ENCODE peak calls at places on chromosome 7, in seven cellular contexts. A is trophoblast cell, B is heart right ventricle, Y is HepG2, W is body of pancreas, K is uterus, D is tibial artery. G is an unnamed sample.
A peak's percentile ranks its signal among the peaks of the same experiment; 100 is the strongest.

GRCh38 chr7:95905165-95905564 is 132.8 kb downstream of the DYNC1I1 start:
- DNase-seq in A (peak; percentile 13), B (no peak), Y (no peak), W (no peak), K (no peak), D (no peak), G (no peak)

GRCh38 chr7:80357530-80357929 is 154.3 kb downstream of the GNAT3 start:
- DNase-seq in A (no peak), B (no peak), Y (no peak), W (no peak), K (no peak), D (no peak), G (no peak)

GRCh38 chr7:71539615-71540014 is 407.7 kb downstream of the GALNT17 start:
- DNase-seq in A (no peak), B (no peak), Y (no peak), W (no peak), K (no peak), D (no peak), G (no peak)

GRCh38 chr7:1670894-1671875 is 1.1 kb downstream of the ELFN1 start:
- DNase-seq in A (no peak), B (no peak), Y (no peak), W (peak; percentile 8), K (peak; percentile 6), D (peak; percentile 3), G (no peak)

GRCh38 chr7:92547579-92547978 is 19.0 kb downstream of the RBM48 start:
- DNase-seq in A (no peak), B (peak; percentile 55), Y (no peak), W (no peak), K (no peak), D (no peak), G (no peak)

GRCh38 chr7:156919132-156919713 is 26.2 kb upstream of the LMBR1 start:
- DNase-seq in A (no peak), B (no peak), Y (no peak), W (peak; percentile 58), K (no peak), D (no peak), G (no peak)

GRCh38 chr7:90326500-90326899 is 5.4 kb upstream of the FAM237B start:
- DNase-seq in A (no peak), B (no peak), Y (no peak), W (no peak), K (no peak), D (no peak), G (no peak)

GRCh38 chr7:539731-540411 is 20.2 kb upstream of the PDGFA start:
- DNase-seq in A (peak; percentile 19), B (no peak), Y (peak; percentile 90), W (peak; percentile 67), K (no peak), D (no peak), G (no peak)

DNA sequence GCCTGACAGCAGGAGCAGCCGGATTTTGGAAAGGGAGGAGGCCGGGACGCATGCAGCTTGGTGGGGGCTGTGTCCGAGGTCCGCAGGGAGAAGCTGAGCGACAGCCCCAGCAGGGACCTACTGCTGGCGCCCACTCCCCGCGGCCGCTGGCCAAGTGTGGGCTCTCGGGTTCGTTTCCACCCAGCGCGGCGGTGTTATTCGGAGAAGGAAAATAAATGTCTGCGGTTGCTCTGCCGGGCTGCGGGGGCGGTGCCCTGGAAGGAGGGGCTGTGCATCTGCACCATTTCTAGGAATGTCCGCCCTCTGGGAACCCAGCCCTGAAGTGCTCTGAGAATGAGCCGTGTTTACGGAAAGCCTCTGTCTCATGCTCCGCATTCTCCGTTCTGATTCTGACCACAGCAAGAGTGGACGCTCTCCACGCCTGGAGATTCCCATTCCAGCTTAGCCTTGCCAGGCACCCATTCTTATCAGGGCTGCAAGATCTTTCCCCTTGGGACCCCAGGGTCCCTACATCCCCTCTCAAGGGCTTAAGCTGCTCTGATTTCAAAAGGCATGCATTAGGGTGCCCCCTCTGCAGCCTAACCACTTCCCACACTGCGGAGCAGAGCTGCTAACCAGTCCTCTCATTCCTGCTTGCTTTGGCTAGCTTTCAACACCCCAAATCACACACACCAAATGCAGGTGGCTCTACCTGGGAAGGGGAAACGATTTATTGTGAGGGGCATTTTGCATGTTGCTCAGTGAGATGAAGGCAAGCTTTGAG is 256.6 kb upstream of the GLI3 start:
- DNase-seq in A (peak; percentile 79), B (peak; percentile 64), Y (no peak), W (peak; percentile 41), K (peak; percentile 82), D (peak; percentile 80), G (no peak)
- H3K4me3 ChIP-seq in A (peak overlapping the region; percentile 11), B (peak overlapping the region; percentile 51), Y (no peak overlapping the region), W (no peak overlapping the region), K (peak overlapping the region; percentile 41), D (peak overlapping the region; percentile 47), G (no peak overlapping the region)

GRCh38 chr7:6251653-6252052 is 20.8 kb downstream of the CYTH3 start:
- DNase-seq in A (no peak), B (no peak), Y (no peak), W (no peak), K (no peak), D (no peak), G (no peak)
- H3K4me1 ChIP-seq in A (peaks cover 9% of the 10 kb centered on the region), B (peaks cover 61% of the 10 kb centered on the region), Y (peaks cover 24% of the 10 kb centered on the region), W (no peaks in the 10 kb centered on the region), K (peaks cover 7% of the 10 kb centered on the region), D (peaks cover 89% of the 10 kb centered on the region), G (peaks cover 6% of the 10 kb centered on the region)

GRCh38 chr7:19107142-19107391 is 10.4 kb downstream of the TWIST1 start:
- DNase-seq in A (no peak), B (no peak), Y (no peak), W (no peak), K (no peak), D (no peak), G (no peak)
- H3K4me3 ChIP-seq in A (no peak overlapping the region), B (peak overlapping the region; percentile 44), Y (no peak overlapping the region), W (no peak overlapping the region), K (peak overlapping the region; percentile 39), D (peak overlapping the region; percentile 49), G (no peak overlapping the region)

GRCh38 chr7:69691734-69692133 is 93.5 kb downstream of the AUTS2 start:
- DNase-seq in A (no peak), B (no peak), Y (no peak), W (no peak), K (no peak), D (no peak), G (no peak)
- H3K4me1 ChIP-seq in A (no peaks in the 10 kb centered on the region), B (no peaks in the 10 kb centered on the region), Y (no peaks in the 10 kb centered on the region), W (no peaks in the 10 kb centered on the region), K (no peaks in the 10 kb centered on the region), D (no peaks in the 10 kb centered on the region), G (peaks cover 9% of the 10 kb centered on the region)

GRCh38 chr7:101936612-101937231 is 119.3 kb downstream of the CUX1 start:
- DNase-seq in A (no peak), B (no peak), Y (no peak), W (no peak), K (peak; percentile 69), D (peak; percentile 30), G (no peak)

GRCh38 chr7:101935521-101936141 is 118.2 kb downstream of the CUX1 start:
- DNase-seq in A (no peak), B (peak; percentile 67), Y (no peak), W (no peak), K (no peak), D (peak; percentile 77), G (no peak)

GRCh38 chr7:101938115-101938514 is 120.7 kb downstream of the CUX1 start:
- DNase-seq in A (no peak), B (no peak), Y (no peak), W (no peak), K (no peak), D (no peak), G (no peak)

GRCh38 chr7:101934618-101935017 is 117.2 kb downstream of the CUX1 start:
- DNase-seq in A (no peak), B (no peak), Y (no peak), W (no peak), K (no peak), D (peak; percentile 56), G (no peak)

GRCh38 chr7:101936223-101936611 is 118.8 kb downstream of the CUX1 start:
- DNase-seq in A (no peak), B (no peak), Y (no peak), W (no peak), K (no peak), D (no peak), G (no peak)
- H3K4me3 ChIP-seq in A (no peak overlapping the region), B (peak overlapping the region; percentile 43), Y (no peak overlapping the region), W (no peak overlapping the region), K (peak overlapping the region; percentile 27), D (peak overlapping the region; percentile 45), G (no peak overlapping the region)

DNA sequence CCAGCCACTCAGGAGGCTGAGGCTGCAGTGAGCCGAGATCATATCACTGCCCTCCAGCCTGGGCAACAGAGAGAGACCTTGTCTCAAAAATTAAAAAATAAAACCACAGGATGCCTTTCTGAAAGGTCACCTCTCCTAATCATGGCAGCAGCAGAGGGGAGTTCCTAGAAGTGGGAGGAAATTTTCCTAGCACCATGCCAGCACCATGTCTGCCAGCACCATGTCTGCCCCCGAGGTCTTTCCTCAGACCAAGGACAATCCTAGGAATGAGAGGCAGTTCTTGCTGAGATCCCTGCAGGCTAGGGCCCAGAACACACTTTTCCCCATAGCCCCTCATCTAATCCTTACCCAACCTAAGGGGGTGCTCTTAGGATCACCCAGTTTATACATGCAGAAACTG is 22.3 kb upstream of the INMT start:
- DNase-seq in A (peak; percentile 65), B (no peak), Y (no peak), W (no peak), K (no peak), D (no peak), G (no peak)
- H3K4me1 ChIP-seq in A (peaks cover 21% of the 10 kb centered on the region), B (no peaks in the 10 kb centered on the region), Y (no peaks in the 10 kb centered on the region), W (no peaks in the 10 kb centered on the region), K (no peaks in the 10 kb centered on the region), D (no peaks in the 10 kb centered on the region), G (peaks cover 52% of the 10 kb centered on the region)